ENCODE peak calls at places on chromosome 4, in six cellular contexts. One of them, this sample, is unnamed.

GRCh38 chr4:124883642-124884041 is 171.1 kb upstream of the ANKRD50 start:
- DNase-seq in HCT116: no peak
- DNase-seq in fibroblast of pulmonary artery: peak
- DNase-seq in endothelial cell: no peak
- DNase-seq in iPS DF 6.9: no peak
- DNase-seq in NCI-H446: no peak
- DNase-seq in this sample: no peak

GRCh38 chr4:6546681-6547447 is 28.1 kb upstream of the MAN2B2 start:
- DNase-seq in HCT116: peak
- DNase-seq in fibroblast of pulmonary artery: peak
- DNase-seq in endothelial cell: peak
- DNase-seq in iPS DF 6.9: peak
- DNase-seq in NCI-H446: peak
- DNase-seq in this sample: peak

GRCh38 chr4:6380746-6381411 is 91.5 kb downstream of the PPP2R2C start:
- DNase-seq in HCT116: no peak
- DNase-seq in fibroblast of pulmonary artery: no peak
- DNase-seq in endothelial cell: no peak
- DNase-seq in iPS DF 6.9: no peak
- DNase-seq in NCI-H446: no peak
- DNase-seq in this sample: no peak

GRCh38 chr4:102780476-102781144 is 19.8 kb upstream of the MANBA start:
- DNase-seq in HCT116: no peak
- DNase-seq in fibroblast of pulmonary artery: no peak
- DNase-seq in endothelial cell: no peak
- DNase-seq in iPS DF 6.9: no peak
- DNase-seq in NCI-H446: no peak
- DNase-seq in this sample: no peak

GRCh38 chr4:139950568-139950967 is 203.4 kb downstream of the MAML3 start:
- DNase-seq in HCT116: no peak
- DNase-seq in fibroblast of pulmonary artery: peak
- DNase-seq in endothelial cell: no peak
- DNase-seq in iPS DF 6.9: no peak
- DNase-seq in NCI-H446: no peak
- DNase-seq in this sample: peak

GRCh38 chr4:80413096-80413495 is 77.6 kb downstream of the CFAP299 start:
- DNase-seq in HCT116: no peak
- DNase-seq in fibroblast of pulmonary artery: no peak
- DNase-seq in endothelial cell: no peak
- DNase-seq in iPS DF 6.9: no peak
- DNase-seq in NCI-H446: no peak
- DNase-seq in this sample: no peak

GRCh38 chr4:23654791-23655190 is 235.1 kb downstream of the PPARGC1A start:
- DNase-seq in HCT116: no peak
- DNase-seq in fibroblast of pulmonary artery: peak
- DNase-seq in endothelial cell: no peak
- DNase-seq in iPS DF 6.9: no peak
- DNase-seq in NCI-H446: no peak
- DNase-seq in this sample: no peak

GRCh38 chr4:141797966-141798365 is 161.6 kb downstream of the IL15 start:
- DNase-seq in HCT116: no peak
- DNase-seq in fibroblast of pulmonary artery: peak
- DNase-seq in endothelial cell: no peak
- DNase-seq in iPS DF 6.9: no peak
- DNase-seq in NCI-H446: no peak
- DNase-seq in this sample: no peak

GRCh38 chr4:15366660-15367059 is 61.2 kb upstream of the C1QTNF7 start:
- DNase-seq in HCT116: no peak
- DNase-seq in fibroblast of pulmonary artery: no peak
- DNase-seq in endothelial cell: no peak
- DNase-seq in iPS DF 6.9: no peak
- DNase-seq in NCI-H446: no peak
- DNase-seq in this sample: no peak

GRCh38 chr4:12399781-12400180 is 971.1 kb upstream of the HS3ST1 start:
- DNase-seq in HCT116: no peak
- DNase-seq in fibroblast of pulmonary artery: peak
- DNase-seq in endothelial cell: no peak
- DNase-seq in iPS DF 6.9: no peak
- DNase-seq in NCI-H446: no peak
- DNase-seq in this sample: no peak

This sample was measured in SJCRH30.